ENCODE peak calls at places on chromosomes 4 and X, in four cellular contexts. N, F, R and L are unnamed samples.

GRCh38 chr4:141119071-141119470 is 14.2 kb downstream of the RNF150 start:
- DNase-seq in N (no peak), F (no peak), R (no peak), L (no peak)

GRCh38 chrX:78199851-78200250 is 60.4 kb upstream of the TAF9B start:
- DNase-seq in N (no peak), F (peak; percentile 31), R (no peak), L (no peak)

GRCh38 chr4:84799318-84799717 is 167.2 kb downstream of the WDFY3 start:
- DNase-seq in N (no peak), F (peak; percentile 17), R (no peak), L (no peak)

GRCh38 chr4:154779362-154779947 is 1.6 kb upstream of the RBM46 start:
- DNase-seq in N (no peak), F (peak; percentile 71), R (peak; percentile 4), L (no peak)

GRCh38 chrX:10007604-10008003 is 40.4 kb downstream of the CLDN34 start:
- DNase-seq in N (no peak), F (no peak), R (peak; percentile 18), L (no peak)

GRCh38 chrX:21989415-21989814 is 42.7 kb upstream of the PHEX start:
- DNase-seq in N (no peak), F (no peak), R (no peak), L (no peak)

GRCh38 chr4:97576955-97577354 is 566.3 kb downstream of the STPG2 start:
- DNase-seq in N (no peak), F (no peak), R (no peak), L (no peak)

GRCh38 chr4:176508780-176509331 is 189.1 kb downstream of the SPCS3 start:
- DNase-seq in N (no peak), F (no peak), R (no peak), L (no peak)

GRCh38 chrX:8724176-8724757 is 7.7 kb downstream of the ANOS1 start:
- DNase-seq in N (no peak), F (no peak), R (no peak), L (no peak)

GRCh38 chr4:153117554-153117953 is 86.7 kb upstream of the TRIM2 start:
- DNase-seq in N (no peak), F (no peak), R (no peak), L (no peak)

GRCh38 chr4:26288308-26288982 is 32.4 kb upstream of the RBPJ start:
- DNase-seq in N (no peak), F (peak; percentile 45), R (no peak), L (no peak)

GRCh38 chrX:68498508-68499379 is at the start of gene YIPF6:
- DNase-seq in N (peak; percentile 24), F (peak; percentile 73), R (no peak), L (peak; percentile 27)

GRCh38 chrX:50579955-50580354 is 109.3 kb upstream of the DGKK start:
- DNase-seq in N (no peak), F (peak; percentile 74), R (peak; percentile 11), L (peak; percentile 8)

GRCh38 chr4:179196511-179196910 is 1754.3 kb upstream of the AGA start:
- DNase-seq in N (no peak), F (peak; percentile 0), R (peak; percentile 1), L (no peak)

GRCh38 chr4:24799544-24800272 is 4.3 kb downstream of the SOD3 start:
- DNase-seq in N (no peak), F (no peak), R (no peak), L (no peak)